ENCODE peak calls at places on chromosomes 3 and 15, in five cellular contexts. Z is ovary, N is KG1, X is H9, O is NCI-H1417. Y is an unnamed sample.

GRCh38 chr3:61530355-61530754 is 31.0 kb upstream of the PTPRG start:
- DNase-seq in O (peak; percentile 78), Z (no peak), N (no peak), X (peak; percentile 36), Y (peak; percentile 85)

GRCh38 chr15:51702710-51703109 is 21.4 kb downstream of the SCG3 start:
- DNase-seq in N (no peak), X (no peak), O (no peak), Z (no peak), Y (no peak)

GRCh38 chr3:99549918-99550603 is 88.3 kb upstream of the COL8A1 start:
- DNase-seq in X (no peak), N (no peak), Z (no peak), O (no peak), Y (no peak)

GRCh38 chr15:101613130-101614000 is 38.8 kb downstream of the TM2D3 start:
- DNase-seq in O (peak; percentile 91), X (no peak), Z (peak; percentile 74), N (no peak), Y (no peak)

GRCh38 chr3:45959201-45959600 is 15.9 kb downstream of the CXCR6 start:
- DNase-seq in X (no peak), O (no peak), N (no peak), Z (no peak), Y (no peak)

GRCh38 chr3:99384596-99384995 is 253.8 kb upstream of the COL8A1 start:
- DNase-seq in Z (no peak), O (no peak), N (no peak), X (no peak), Y (no peak)

GRCh38 chr3:45143673-45144670 is 2.2 kb downstream of the CDCP1 start:
- DNase-seq in Z (no peak), N (no peak), O (no peak), X (no peak), Y (no peak)

GRCh38 chr3:4247391-4247790 is 55.8 kb upstream of the SETMAR start:
- DNase-seq in N (no peak), O (no peak), X (no peak), Z (no peak), Y (no peak)

GRCh38 chr15:89963301-89964288 is 37.5 kb upstream of the ZNF710 start:
- DNase-seq in N (no peak), O (no peak), Z (no peak), X (no peak), Y (no peak)

GRCh38 chr15:77104155-77104554 is 33.2 kb upstream of the TSPAN3 start:
- DNase-seq in O (no peak), Z (no peak), N (no peak), X (no peak), Y (no peak)

GRCh38 chr3:104102386-104102785 is 1264.3 kb upstream of the ALCAM start:
- DNase-seq in Z (no peak), X (peak; percentile 64), N (peak; percentile 38), O (peak; percentile 69), Y (peak; percentile 77)

GRCh38 chr3:9884555-9885165 is 4.6 kb upstream of the CIDEC start:
- DNase-seq in O (no peak), N (no peak), X (no peak), Z (no peak), Y (no peak)

GRCh38 chr3:64437126-64437525 is 211.9 kb upstream of the PRICKLE2 start:
- DNase-seq in X (no peak), N (no peak), Z (no peak), O (peak; percentile 80), Y (no peak)

GRCh38 chr15:99132584-99133287 is 27.9 kb downstream of the SYNM start:
- DNase-seq in Z (no peak), X (no peak), O (peak; percentile 27), N (no peak), Y (no peak)

GRCh38 chr3:197750863-197751737 is 1.4 kb downstream of the FYTTD1 start:
- DNase-seq in O (peak; percentile 73), N (peak; percentile 33), Z (peak; percentile 70), X (no peak), Y (no peak)

GRCh38 chr3:133256787-133257483 is 142.9 kb upstream of the BFSP2 start:
- DNase-seq in O (no peak), N (no peak), X (no peak), Z (no peak), Y (no peak)

GRCh38 chr3:32098528-32098927 is 7.9 kb upstream of the GPD1L start:
- DNase-seq in X (no peak), O (no peak), N (no peak), Z (no peak), Y (no peak)

GRCh38 chr3:64761729-64762432 is 74.1 kb upstream of the ADAMTS9 start:
- DNase-seq in Z (no peak), N (no peak), O (no peak), X (no peak), Y (no peak)

GRCh38 chr15:81155375-81156218 is 21.5 kb downstream of the CFAP161 start:
- DNase-seq in X (no peak), Z (peak; percentile 27), N (no peak), O (peak; percentile 62), Y (peak; percentile 49)

GRCh38 chr3:40623567-40623966 is 98.8 kb downstream of the ZNF621 start:
- DNase-seq in X (no peak), O (no peak), Z (no peak), N (peak; percentile 33), Y (no peak)

GRCh38 chr15:31024330-31024729 is 32.9 kb upstream of the MTMR10 start:
- DNase-seq in O (no peak), X (peak; percentile 68), N (no peak), Z (no peak), Y (peak; percentile 87)

GRCh38 chr15:100775581-100776185 is 103.9 kb upstream of the ALDH1A3 start:
- DNase-seq in Z (no peak), O (no peak), N (no peak), X (no peak), Y (no peak)

GRCh38 chr3:31573460-31573779 is 40.7 kb downstream of the STT3B start:
- DNase-seq in X (no peak), O (no peak), Z (no peak), N (no peak), Y (no peak)

Y was measured in GM23338.